ENCODE peak calls at places on chromosomes 11 and 22, in seven cellular contexts. S is IMR-90, C is neural progenitor cell, N is stomach, F is uterus, Q is psoas muscle, R is pancreas. M is an unnamed sample.

GRCh38 chr22:45911601-45912271 is 65.2 kb downstream of the WNT7B start:
- DNase-seq in S (no peak), C (no peak), N (peak; percentile 36), F (no peak), Q (peak; percentile 83), R (peak; percentile 51), M (no peak)

GRCh38 chr22:47307326-47307725 is 544.9 kb downstream of the TBC1D22A start:
- DNase-seq in S (peak; percentile 57), C (no peak), N (no peak), F (no peak), Q (no peak), R (no peak), M (no peak)

GRCh38 chr11:6629892-6630631 is 10.8 kb upstream of the TPP1 start:
- DNase-seq in S (no peak), C (peak; percentile 84), N (peak; percentile 62), F (no peak), Q (peak; percentile 53), R (no peak), M (no peak)

GRCh38 chr11:121152764-121153163 is 51.7 kb downstream of the TECTA start:
- DNase-seq in S (no peak), C (no peak), N (no peak), F (no peak), Q (no peak), R (no peak), M (no peak)

GRCh38 chr11:68503792-68504191 is 43.2 kb downstream of the PPP6R3 start:
- DNase-seq in S (no peak), C (no peak), N (no peak), F (no peak), Q (no peak), R (no peak), M (no peak)

GRCh38 chr11:96219981-96220623 is 122.9 kb downstream of the MAML2 start:
- DNase-seq in S (peak; percentile 62), C (peak; percentile 26), N (no peak), F (no peak), Q (no peak), R (no peak), M (no peak)

GRCh38 chr11:71357414-71357813 is 90.8 kb downstream of the DHCR7 start:
- DNase-seq in S (no peak), C (no peak), N (no peak), F (no peak), Q (no peak), R (no peak), M (no peak)

GRCh38 chr22:49368976-49369725 is 458.5 kb downstream of the BRD1 start:
- DNase-seq in S (no peak), C (no peak), N (peak; percentile 22), F (no peak), Q (no peak), R (no peak), M (no peak)

GRCh38 chr22:27283714-27284113 is 517.8 kb downstream of the MN1 start:
- DNase-seq in S (peak; percentile 1), C (no peak), N (no peak), F (no peak), Q (no peak), R (no peak), M (no peak)

GRCh38 chr22:31227186-31227585 is 15.1 kb downstream of the LIMK2 start:
- DNase-seq in S (no peak), C (no peak), N (no peak), F (no peak), Q (no peak), R (no peak), M (no peak)

GRCh38 chr11:133403900-133404299 is 128.4 kb downstream of the OPCML start:
- DNase-seq in S (no peak), C (no peak), N (no peak), F (no peak), Q (no peak), R (no peak), M (no peak)

GRCh38 chr11:105168457-105168856 is 28.9 kb upstream of the CARD18 start:
- DNase-seq in S (peak; percentile 33), C (no peak), N (no peak), F (no peak), Q (no peak), R (no peak), M (no peak)

GRCh38 chr11:122141757-122142156 is 25.7 kb upstream of the BLID start:
- DNase-seq in S (no peak), C (no peak), N (no peak), F (no peak), Q (no peak), R (no peak), M (no peak)

GRCh38 chr11:78379039-78379670 is 38.5 kb downstream of the GAB2 start:
- DNase-seq in S (peak; percentile 19), C (no peak), N (no peak), F (no peak), Q (no peak), R (no peak), M (no peak)

GRCh38 chr11:7749456-7749855 is 43.2 kb upstream of the OVCH2 start:
- DNase-seq in S (no peak), C (no peak), N (no peak), F (no peak), Q (no peak), R (no peak), M (no peak)

GRCh38 chr11:17765381-17766359 is 31.1 kb downstream of the KCNC1 start:
- DNase-seq in S (peak; percentile 17), C (peak; percentile 89), N (no peak), F (no peak), Q (peak; percentile 15), R (no peak), M (no peak)

GRCh38 chr22:17954200-17954859 is 70.0 kb downstream of the MICAL3 start:
- DNase-seq in S (no peak), C (no peak), N (no peak), F (no peak), Q (no peak), R (no peak), M (no peak)

GRCh38 chr11:5620606-5621521 is 3.9 kb upstream of the TRIM34 start:
- DNase-seq in S (peak; percentile 95), C (no peak), N (no peak), F (no peak), Q (no peak), R (no peak), M (no peak)

GRCh38 chr11:123516238-123516637 is 86.2 kb downstream of the GRAMD1B start:
- DNase-seq in S (no peak), C (no peak), N (no peak), F (no peak), Q (no peak), R (no peak), M (no peak)

GRCh38 chr11:69841859-69842698 is 22.9 kb upstream of the FGF3 start:
- DNase-seq in S (peak; percentile 13), C (peak; percentile 35), N (no peak), F (no peak), Q (no peak), R (no peak), M (no peak)

GRCh38 chr11:116885951-116886629 is 48.7 kb upstream of the APOA1 start:
- DNase-seq in S (peak; percentile 85), C (peak; percentile 61), N (no peak), F (no peak), Q (no peak), R (no peak), M (no peak)

GRCh38 chr11:13222285-13222684 is 55.3 kb upstream of the BMAL1 start:
- DNase-seq in S (peak; percentile 31), C (peak; percentile 30), N (no peak), F (no peak), Q (no peak), R (no peak), M (no peak)

GRCh38 chr11:126945319-126945718 is 55.3 kb downstream of the KIRREL3 start:
- DNase-seq in S (no peak), C (no peak), N (no peak), F (no peak), Q (no peak), R (no peak), M (no peak)

DNA sequence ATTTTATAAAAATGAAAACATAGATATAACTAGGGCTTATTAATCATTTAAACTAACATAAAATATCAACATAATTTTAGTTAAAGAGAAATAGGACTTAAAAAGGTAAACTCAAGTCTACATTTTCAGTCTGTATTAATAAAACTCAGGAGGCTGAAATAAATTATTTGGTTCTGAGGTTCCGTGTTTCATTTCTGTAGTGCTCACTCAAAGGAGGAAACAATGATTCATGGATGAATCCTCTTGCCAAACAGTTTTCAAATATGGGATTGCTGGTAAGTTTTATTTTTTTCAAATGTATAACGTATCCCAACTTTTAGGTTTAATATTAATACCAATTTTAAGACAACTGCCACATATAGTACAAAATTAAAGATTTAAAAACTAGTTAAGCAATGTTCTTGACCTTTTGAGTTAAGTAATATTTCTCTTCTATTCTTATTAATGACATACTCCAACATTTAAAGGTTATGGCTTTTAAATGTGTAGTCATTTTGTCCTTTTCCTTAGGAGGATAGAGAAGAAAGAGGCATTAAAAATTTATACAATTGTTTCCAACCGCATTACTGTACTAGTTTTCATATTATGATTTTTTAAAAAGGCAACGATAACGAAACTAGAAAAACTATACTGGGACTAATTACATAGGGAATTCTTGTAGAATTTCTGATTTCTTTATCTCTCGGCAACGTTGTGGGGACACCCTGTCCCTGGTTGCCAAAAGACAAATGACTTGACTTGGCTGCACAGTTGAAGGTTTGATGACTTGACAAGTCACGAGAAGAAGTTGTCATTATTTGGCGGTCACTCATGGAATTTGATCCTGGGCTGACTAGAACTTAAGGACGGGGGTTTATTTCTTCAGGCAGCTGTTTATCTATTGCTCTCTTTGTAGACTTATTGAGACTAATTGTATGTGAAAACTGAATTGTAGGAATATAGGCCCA is 69.2 kb upstream of the ADSL start:
- DNase-seq in S (peak; percentile 51), C (no peak), N (no peak), F (no peak), Q (no peak), R (no peak), M (no peak)
- H3K27ac ChIP-seq in S (peak overlapping the region; percentile 73), C (no peak overlapping the region), N (peak overlapping the region; percentile 91), F (peak overlapping the region; percentile 93), Q (peak overlapping the region; percentile 87), R (peak overlapping the region; percentile 68), M (no peak overlapping the region)

GRCh38 chr11:86209806-86210657 is 34.5 kb upstream of the EED start:
- DNase-seq in S (no peak), C (no peak), N (no peak), F (no peak), Q (no peak), R (no peak), M (no peak)
- H3K27ac ChIP-seq in S (no peak overlapping the region), C (no peak overlapping the region), N (no peak overlapping the region), F (no peak overlapping the region), Q (no peak overlapping the region), R (no peak overlapping the region), M (no peak overlapping the region)

GRCh38 chr22:37018815-37019308 is 385 bp downstream of the TST start:
- DNase-seq in S (peak; percentile 55), C (peak; percentile 72), N (peak; percentile 67), F (peak; percentile 78), Q (peak; percentile 83), R (peak; percentile 55), M (no peak)
- H3K27ac ChIP-seq in S (peak overlapping the region; percentile 74), C (peak overlapping the region; percentile 93), N (peak overlapping the region; percentile 97), F (peak overlapping the region; percentile 90), Q (peak overlapping the region; percentile 86), R (peak overlapping the region; percentile 90), M (peak overlapping the region; percentile 31)

DNA sequence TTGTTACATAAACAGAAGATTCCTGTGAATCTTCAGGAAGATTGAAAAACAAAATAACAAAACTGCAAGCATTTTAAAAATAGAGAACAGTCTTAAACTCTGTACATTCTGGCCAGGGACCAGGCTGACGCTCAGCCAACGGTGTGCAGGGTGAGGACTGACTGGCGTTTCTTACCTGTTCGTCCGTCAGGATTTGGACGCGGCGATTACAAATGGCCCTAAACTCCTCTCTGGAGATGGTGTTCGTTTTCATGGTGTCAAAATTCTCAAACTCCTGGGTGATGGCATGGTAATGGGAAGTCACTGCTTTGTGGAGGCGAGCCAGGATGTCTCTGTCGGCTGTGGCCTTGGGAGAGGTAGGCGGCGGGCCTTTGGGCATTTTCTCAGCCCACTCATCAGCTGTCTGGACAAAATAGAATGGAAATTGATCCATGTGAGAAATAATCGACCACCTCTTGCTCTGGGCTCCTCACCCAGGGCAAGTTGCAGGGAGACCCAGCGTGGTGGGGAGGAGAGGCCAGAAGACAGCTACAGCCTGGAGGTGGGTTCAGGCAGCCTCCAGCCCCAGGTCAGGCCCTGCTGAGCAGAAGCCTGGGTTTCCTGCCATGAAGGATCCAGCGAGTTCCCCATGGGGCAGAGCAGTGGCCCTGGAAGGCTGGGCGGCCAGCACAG is 143.0 kb downstream of the MPPED1 start:
- DNase-seq in S (no peak), C (no peak), N (no peak), F (no peak), Q (no peak), R (no peak), M (no peak)
- H3K27ac ChIP-seq in S (no peak overlapping the region), C (no peak overlapping the region), N (no peak overlapping the region), F (no peak overlapping the region), Q (no peak overlapping the region), R (no peak overlapping the region), M (no peak overlapping the region)